ENCODE peak calls at places on chromosomes 5 and 9, in four cellular contexts. Q, E, U and A are unnamed samples.

GRCh38 chr5:179803651-179804598 is 2.7 kb downstream of the MGAT4B start:
- DNase-seq in Q (no peak), E (no peak), U (peak), A (no peak)

GRCh38 chr9:135474915-135475314 is 4.7 kb upstream of the PPP1R26 start:
- DNase-seq in Q (no peak), E (no peak), U (peak), A (no peak)

GRCh38 chr9:135768516-135769218 is 66.7 kb downstream of the KCNT1 start:
- DNase-seq in Q (no peak), E (no peak), U (no peak), A (no peak)

GRCh38 chr5:84181093-84181492 is 203.6 kb downstream of the EDIL3 start:
- DNase-seq in Q (no peak), E (no peak), U (no peak), A (no peak)

GRCh38 chr5:101018299-101018698 is 115.2 kb upstream of the ST8SIA4 start:
- DNase-seq in Q (no peak), E (no peak), U (no peak), A (no peak)

GRCh38 chr9:125428515-125429467 is 167.2 kb downstream of the GAPVD1 start:
- DNase-seq in Q (no peak), E (no peak), U (no peak), A (no peak)

GRCh38 chr9:21324040-21324439 is 11.2 kb downstream of the KLHL9 start:
- DNase-seq in Q (no peak), E (no peak), U (no peak), A (no peak)

GRCh38 chr5:94153736-94154450 is 412.5 kb upstream of the POU5F2 start:
- DNase-seq in Q (no peak), E (no peak), U (no peak), A (no peak)

GRCh38 chr9:37914154-37914551 is 10.2 kb upstream of the SLC25A51 start:
- DNase-seq in Q (no peak), E (no peak), U (no peak), A (no peak)

GRCh38 chr5:120368923-120369715 is 95.0 kb upstream of the PRR16 start:
- DNase-seq in Q (no peak), E (no peak), U (no peak), A (no peak)

GRCh38 chr5:38944282-38944681 is 98.5 kb downstream of the OSMR start:
- DNase-seq in Q (no peak), E (no peak), U (no peak), A (no peak)

GRCh38 chr9:6552033-6552737 is 93.3 kb downstream of the GLDC start:
- DNase-seq in Q (no peak), E (no peak), U (no peak), A (no peak)

GRCh38 chr9:122821278-122821952 is 7.0 kb downstream of the PDCL start:
- DNase-seq in Q (peak), E (no peak), U (peak), A (no peak)

GRCh38 chr5:56575821-56576220 is 239.5 kb upstream of the MAP3K1 start:
- DNase-seq in Q (no peak), E (no peak), U (no peak), A (no peak)

GRCh38 chr5:100647461-100648230 is 112.5 kb downstream of the FAM174A start:
- DNase-seq in Q (no peak), E (no peak), U (peak), A (no peak)

GRCh38 chr5:14123551-14123950 is 19.6 kb upstream of the TRIO start:
- DNase-seq in Q (no peak), E (no peak), U (no peak), A (no peak)

GRCh38 chr9:69214939-69215338 is 40.9 kb downstream of the TJP2 start:
- DNase-seq in Q (no peak), E (no peak), U (no peak), A (no peak)

GRCh38 chr5:97968346-97968745 is 785.3 kb upstream of the RIOK2 start:
- DNase-seq in Q (no peak), E (no peak), U (no peak), A (no peak)

GRCh38 chr9:136045595-136046554 is 49.2 kb downstream of the NACC2 start:
- DNase-seq in Q (peak), E (no peak), U (no peak), A (peak)

GRCh38 chr5:71701409-71701808 is 17.7 kb upstream of the CARTPT start:
- DNase-seq in Q (no peak), E (no peak), U (no peak), A (no peak)

GRCh38 chr5:71705416-71705815 is 13.7 kb upstream of the CARTPT start:
- DNase-seq in Q (no peak), E (no peak), U (no peak), A (no peak)

GRCh38 chr5:71703941-71704340 is 15.1 kb upstream of the CARTPT start:
- DNase-seq in Q (no peak), E (no peak), U (no peak), A (no peak)

DNA sequence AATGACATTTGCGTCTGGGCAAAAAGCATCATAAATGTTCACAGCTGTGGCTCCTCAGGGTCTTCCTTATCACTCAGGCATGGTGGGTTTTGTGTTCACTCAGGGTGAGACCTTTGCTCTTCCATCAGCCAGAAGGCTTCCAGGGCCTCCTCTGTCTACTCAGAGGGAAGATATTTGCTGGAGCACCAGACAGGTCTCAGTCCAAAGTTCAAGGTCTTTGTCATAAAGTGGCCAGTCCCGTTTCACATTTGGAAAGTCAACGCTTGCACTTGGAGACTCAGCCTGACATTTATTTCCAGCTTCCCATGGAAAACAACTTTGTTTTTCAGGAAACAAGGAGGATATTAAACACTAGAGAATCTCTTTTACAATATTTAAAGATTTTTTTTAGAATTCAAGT is 12.2 kb upstream of the CARTPT start:
- DNase-seq in Q (no peak), E (no peak), U (no peak), A (no peak)
- TF ChIP-seq SPI1 in Q (no peak), E (no peak), U (no peak), A (no peak)

GRCh38 chr5:1199649-1200494 is 1.5 kb upstream of the SLC6A19 start:
- DNase-seq in Q (no peak), E (no peak), U (peak), A (no peak)
- TF ChIP-seq SPI1 in Q (no peak), E (no peak), U (peak), A (no peak)

GRCh38 chr9:121055642-121056143 is 5.6 kb upstream of the C5 start:
- DNase-seq in Q (no peak), E (no peak), U (peak), A (no peak)
- TF ChIP-seq SPI1 in Q (no peak), E (no peak), U (no peak), A (no peak)

GRCh38 chr5:1037123-1037670 is 28.6 kb downstream of the NKD2 start:
- DNase-seq in Q (no peak), E (no peak), U (no peak), A (no peak)
- TF ChIP-seq SPI1 in Q (no peak), E (no peak), U (no peak), A (no peak)

GRCh38 chr5:173016621-173017046 is 33.1 kb downstream of the ATP6V0E1 start:
- DNase-seq in Q (no peak), E (no peak), U (no peak), A (no peak)
- TF ChIP-seq SPI1 in Q (peak), E (no peak), U (no peak), A (no peak)

DNA sequence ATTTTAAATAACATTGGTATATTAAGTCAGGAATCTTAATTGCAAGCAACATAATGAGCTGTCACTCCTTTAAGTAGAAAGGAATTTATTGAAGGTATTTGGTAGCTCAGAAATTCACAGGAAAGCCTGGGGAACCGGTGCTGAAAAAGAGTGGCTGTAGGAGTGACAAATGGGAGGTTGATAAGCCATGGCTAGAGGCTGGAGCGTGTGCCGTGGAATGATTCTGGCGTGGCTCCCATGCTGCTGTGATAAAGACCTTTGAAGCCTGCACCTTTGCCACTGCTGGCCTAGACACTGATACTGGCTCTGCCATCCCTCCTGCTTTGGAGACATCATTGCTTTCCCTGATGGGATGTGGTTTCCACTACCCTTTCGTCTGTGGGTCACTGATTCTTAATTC is 65.7 kb upstream of the ATG10 start:
- DNase-seq in Q (no peak), E (no peak), U (peak), A (no peak)
- TF ChIP-seq SPI1 in Q (no peak), E (no peak), U (no peak), A (no peak)

GRCh38 chr5:11322133-11322532 is 561.1 kb upstream of the DAP start:
- DNase-seq in Q (peak), E (no peak), U (no peak), A (no peak)
- TF ChIP-seq SPI1 in Q (no peak), E (no peak), U (no peak), A (no peak)

DNA sequence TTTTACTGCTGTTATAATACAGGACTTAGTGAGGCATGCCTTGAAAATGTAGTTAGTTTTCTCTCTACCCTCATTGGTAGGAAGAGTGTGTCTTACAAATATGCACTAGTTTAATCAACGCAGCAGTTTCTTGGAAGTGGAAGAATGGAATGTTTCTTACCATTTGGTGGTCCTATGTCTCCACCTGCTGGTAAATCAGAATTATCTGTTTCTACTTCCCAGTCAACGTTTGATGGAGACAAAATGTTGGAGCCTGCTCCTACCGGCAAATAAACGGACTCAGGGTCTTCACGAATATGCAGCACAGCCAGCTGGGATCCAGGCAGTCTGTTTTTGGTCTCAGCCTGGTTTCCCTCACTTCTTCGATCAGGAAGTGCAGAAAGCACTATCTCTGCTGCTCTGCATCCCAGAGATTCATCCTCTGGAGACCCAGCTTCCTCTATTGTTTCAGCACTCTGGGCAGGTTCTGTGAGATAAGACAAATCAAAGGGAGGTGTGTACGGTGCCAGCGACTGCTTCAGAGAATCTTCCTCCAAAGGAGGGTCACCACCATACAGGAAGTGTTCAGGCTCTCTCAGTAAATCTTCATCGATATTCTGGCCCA is 59.5 kb upstream of the PCA3 start:
- DNase-seq in Q (peak), E (peak), U (peak), A (no peak)
- TF ChIP-seq SPI1 in Q (no peak), E (no peak), U (no peak), A (no peak)

GRCh38 chr5:153480401-153480800 is 10.1 kb upstream of the GRIA1 start:
- DNase-seq in Q (no peak), E (peak), U (no peak), A (no peak)

DNA sequence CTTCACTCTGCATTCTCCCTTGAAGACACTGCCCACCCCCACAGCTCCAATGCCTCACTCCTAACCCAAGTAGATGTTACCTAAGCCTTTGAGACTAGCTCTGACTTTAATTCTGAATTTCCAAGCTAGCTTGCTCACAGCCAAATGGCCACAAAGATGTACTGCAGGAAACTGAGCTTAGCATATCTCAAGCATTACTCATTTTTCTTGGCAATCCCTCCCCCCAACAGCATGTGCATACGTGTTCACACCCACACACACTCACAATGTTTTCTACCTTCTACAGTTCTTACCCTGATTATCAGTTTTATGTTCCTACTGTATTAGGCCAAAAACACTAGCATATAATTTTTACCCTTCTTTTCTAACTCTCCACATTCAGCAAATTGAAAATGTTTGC is 13.7 kb upstream of the GRIA1 start:
- DNase-seq in Q (no peak), E (no peak), U (no peak), A (no peak)
- TF ChIP-seq SPI1 in Q (no peak), E (no peak), U (no peak), A (no peak)

GRCh38 chr9:2047916-2048315 is 32.8 kb downstream of the SMARCA2 start:
- DNase-seq in Q (no peak), E (no peak), U (no peak), A (no peak)

GRCh38 chr9:2043243-2043642 is 28.1 kb downstream of the SMARCA2 start:
- DNase-seq in Q (no peak), E (no peak), U (no peak), A (no peak)

GRCh38 chr9:2050236-2050635 is 35.1 kb downstream of the SMARCA2 start:
- DNase-seq in Q (no peak), E (no peak), U (no peak), A (no peak)

GRCh38 chr9:2043881-2044462 is 28.8 kb downstream of the SMARCA2 start:
- DNase-seq in Q (no peak), E (no peak), U (no peak), A (no peak)

GRCh38 chr9:2047144-2047671 is 32.1 kb downstream of the SMARCA2 start:
- DNase-seq in Q (no peak), E (no peak), U (no peak), A (no peak)
- TF ChIP-seq SPI1 in Q (no peak), E (no peak), U (no peak), A (no peak)